ENCODE peak calls at places on chromosomes 5 and 9, in five cellular contexts. X is lung microvascular endothelial cell; U is activated CD4-positive, alpha-beta T cell treated with anti-CD3 and anti-CD28 coated beads for 24 hours; E is CD8-positive, alpha-beta memory T cell; S is HCEC 1CT. M is an unnamed sample.

GRCh38 chr5:147904110-147904509 is 2.2 kb downstream of the C5orf46 start:
- DNase-seq in X (no peak), U (no peak), S (no peak), E (no peak), M (no peak)

GRCh38 chr9:127847833-127848755 is 6.4 kb downstream of the ENG start:
- DNase-seq in X (no peak), S (no peak), E (no peak), U (no peak), M (no peak)

GRCh38 chr5:76473676-76474075 is 70.6 kb downstream of the IQGAP2 start:
- DNase-seq in S (no peak), X (no peak), E (peak), U (peak), M (no peak)

GRCh38 chr5:128579669-128580068 is 41.6 kb upstream of the FBN2 start:
- DNase-seq in S (peak), U (no peak), X (no peak), E (no peak), M (no peak)

GRCh38 chr5:134438268-134438622 is 26.6 kb upstream of the CDKN2AIPNL start:
- DNase-seq in S (peak), X (peak), E (no peak), U (no peak), M (no peak)

GRCh38 chr5:67941750-67942450 is 273.7 kb upstream of the PIK3R1 start:
- DNase-seq in X (no peak), U (no peak), E (no peak), S (peak), M (no peak)

GRCh38 chr9:113164536-113165300 is 13.9 kb downstream of the SLC31A2 start:
- DNase-seq in U (no peak), E (no peak), S (no peak), X (peak), M (no peak)

GRCh38 chr5:88251048-88251711 is 17.5 kb downstream of the TMEM161B start:
- DNase-seq in U (no peak), X (peak), S (peak), E (peak), M (no peak)

GRCh38 chr9:72812622-72813111 is 140.2 kb downstream of the ALDH1A1 start:
- DNase-seq in S (no peak), X (no peak), E (no peak), U (no peak), M (no peak)

GRCh38 chr9:18105996-18106595 is 367.9 kb upstream of the ADAMTSL1 start:
- DNase-seq in E (no peak), S (no peak), U (no peak), X (no peak), M (no peak)

GRCh38 chr9:93234600-93234999 is 50.7 kb downstream of the WNK2 start:
- DNase-seq in U (no peak), S (no peak), X (no peak), E (no peak), M (no peak)

GRCh38 chr9:76905984-76906861 is at the start of gene PRUNE2:
- DNase-seq in S (peak), E (no peak), U (no peak), X (peak), M (no peak)

M was measured in naive B cell.